ENCODE peak calls at places on chromosomes 3 and 15, in six cellular contexts. One of them, this sample, is unnamed. For H3K27me3, the result is how much of the 10 kb centered on the place peaks cover.

GRCh38 chr3:42880183-42880582 is 4.5 kb upstream of the CYP8B1 start:
- DNase-seq in BE2C: no peak
- DNase-seq in tibial nerve: no peak
- DNase-seq in heart left ventricle: no peak
- DNase-seq in IMR-90: no peak
- DNase-seq in CD8-positive, alpha-beta T cell: no peak
- DNase-seq in this sample: no peak

GRCh38 chr15:57550640-57551039 is 41.1 kb upstream of the MYZAP start:
- DNase-seq in BE2C: no peak
- DNase-seq in IMR-90: no peak
- DNase-seq in CD8-positive, alpha-beta T cell: no peak
- DNase-seq in tibial nerve: peak
- DNase-seq in heart left ventricle: peak
- DNase-seq in this sample: no peak

GRCh38 chr3:158489181-158489580 is 81.8 kb upstream of the MLF1 start:
- DNase-seq in CD8-positive, alpha-beta T cell: no peak
- DNase-seq in BE2C: peak
- DNase-seq in tibial nerve: no peak
- DNase-seq in heart left ventricle: no peak
- DNase-seq in IMR-90: no peak
- DNase-seq in this sample: no peak

GRCh38 chr3:31157028-31157694 is 262.7 kb upstream of the GADL1 start:
- DNase-seq in BE2C: no peak
- DNase-seq in tibial nerve: no peak
- DNase-seq in heart left ventricle: no peak
- DNase-seq in CD8-positive, alpha-beta T cell: no peak
- DNase-seq in IMR-90: no peak
- DNase-seq in this sample: no peak

GRCh38 chr3:42529463-42529862 is 27.0 kb downstream of the VIPR1 start:
- DNase-seq in BE2C: no peak
- DNase-seq in heart left ventricle: no peak
- DNase-seq in CD8-positive, alpha-beta T cell: peak
- DNase-seq in tibial nerve: peak
- DNase-seq in IMR-90: no peak
- DNase-seq in this sample: no peak

GRCh38 chr15:85094685-85095084 is 113.0 kb downstream of the PDE8A start:
- DNase-seq in CD8-positive, alpha-beta T cell: no peak
- DNase-seq in heart left ventricle: no peak
- DNase-seq in IMR-90: peak
- DNase-seq in tibial nerve: no peak
- DNase-seq in BE2C: no peak
- DNase-seq in this sample: no peak

GRCh38 chr3:40920041-40920440 is 279.3 kb upstream of the CTNNB1 start:
- DNase-seq in heart left ventricle: no peak
- DNase-seq in IMR-90: no peak
- DNase-seq in CD8-positive, alpha-beta T cell: no peak
- DNase-seq in BE2C: no peak
- DNase-seq in tibial nerve: no peak
- DNase-seq in this sample: no peak

GRCh38 chr3:147390589-147391569 is 15.5 kb downstream of the ZIC4 start:
- DNase-seq in IMR-90: no peak
- DNase-seq in heart left ventricle: no peak
- DNase-seq in tibial nerve: no peak
- DNase-seq in CD8-positive, alpha-beta T cell: no peak
- DNase-seq in BE2C: no peak
- DNase-seq in this sample: no peak

GRCh38 chr15:45242289-45242688 is 9.7 kb upstream of the SLC28A2 start:
- DNase-seq in heart left ventricle: no peak
- DNase-seq in CD8-positive, alpha-beta T cell: no peak
- DNase-seq in IMR-90: no peak
- DNase-seq in tibial nerve: no peak
- DNase-seq in BE2C: no peak
- DNase-seq in this sample: no peak

GRCh38 chr3:39533226-39533625 is 65.7 kb downstream of the MOBP start:
- DNase-seq in IMR-90: no peak
- DNase-seq in BE2C: no peak
- DNase-seq in heart left ventricle: no peak
- DNase-seq in CD8-positive, alpha-beta T cell: no peak
- DNase-seq in tibial nerve: no peak
- DNase-seq in this sample: no peak

GRCh38 chr15:39242345-39242744 is 338.5 kb upstream of the THBS1 start:
- DNase-seq in IMR-90: peak
- DNase-seq in heart left ventricle: peak
- DNase-seq in CD8-positive, alpha-beta T cell: no peak
- DNase-seq in tibial nerve: peak
- DNase-seq in BE2C: no peak
- DNase-seq in this sample: peak

GRCh38 chr3:165837801-165838200 is 578 bp upstream of the BCHE start:
- DNase-seq in tibial nerve: no peak
- DNase-seq in heart left ventricle: no peak
- DNase-seq in CD8-positive, alpha-beta T cell: no peak
- DNase-seq in BE2C: no peak
- DNase-seq in IMR-90: no peak
- DNase-seq in this sample: no peak

GRCh38 chr3:165839296-165840076 is 2.3 kb upstream of the BCHE start:
- DNase-seq in tibial nerve: no peak
- DNase-seq in heart left ventricle: no peak
- DNase-seq in BE2C: no peak
- DNase-seq in CD8-positive, alpha-beta T cell: no peak
- DNase-seq in IMR-90: no peak
- DNase-seq in this sample: no peak

GRCh38 chr3:165835431-165835830 is 1.8 kb downstream of the BCHE start:
- DNase-seq in tibial nerve: no peak
- DNase-seq in heart left ventricle: no peak
- DNase-seq in IMR-90: no peak
- DNase-seq in CD8-positive, alpha-beta T cell: no peak
- DNase-seq in BE2C: no peak
- DNase-seq in this sample: no peak

GRCh38 chr3:165837058-165837525 is at the start of gene BCHE:
- DNase-seq in IMR-90: peak
- DNase-seq in CD8-positive, alpha-beta T cell: no peak
- DNase-seq in tibial nerve: no peak
- DNase-seq in heart left ventricle: peak
- DNase-seq in BE2C: peak
- DNase-seq in this sample: no peak
- H3K4me3 ChIP-seq in IMR-90: no peak
- H3K4me3 ChIP-seq in CD8-positive, alpha-beta T cell: no peak
- H3K4me3 ChIP-seq in tibial nerve: no peak
- H3K4me3 ChIP-seq in heart left ventricle: peak
- H3K4me3 ChIP-seq in BE2C: peak
- H3K4me3 ChIP-seq in this sample: no peak

DNA sequence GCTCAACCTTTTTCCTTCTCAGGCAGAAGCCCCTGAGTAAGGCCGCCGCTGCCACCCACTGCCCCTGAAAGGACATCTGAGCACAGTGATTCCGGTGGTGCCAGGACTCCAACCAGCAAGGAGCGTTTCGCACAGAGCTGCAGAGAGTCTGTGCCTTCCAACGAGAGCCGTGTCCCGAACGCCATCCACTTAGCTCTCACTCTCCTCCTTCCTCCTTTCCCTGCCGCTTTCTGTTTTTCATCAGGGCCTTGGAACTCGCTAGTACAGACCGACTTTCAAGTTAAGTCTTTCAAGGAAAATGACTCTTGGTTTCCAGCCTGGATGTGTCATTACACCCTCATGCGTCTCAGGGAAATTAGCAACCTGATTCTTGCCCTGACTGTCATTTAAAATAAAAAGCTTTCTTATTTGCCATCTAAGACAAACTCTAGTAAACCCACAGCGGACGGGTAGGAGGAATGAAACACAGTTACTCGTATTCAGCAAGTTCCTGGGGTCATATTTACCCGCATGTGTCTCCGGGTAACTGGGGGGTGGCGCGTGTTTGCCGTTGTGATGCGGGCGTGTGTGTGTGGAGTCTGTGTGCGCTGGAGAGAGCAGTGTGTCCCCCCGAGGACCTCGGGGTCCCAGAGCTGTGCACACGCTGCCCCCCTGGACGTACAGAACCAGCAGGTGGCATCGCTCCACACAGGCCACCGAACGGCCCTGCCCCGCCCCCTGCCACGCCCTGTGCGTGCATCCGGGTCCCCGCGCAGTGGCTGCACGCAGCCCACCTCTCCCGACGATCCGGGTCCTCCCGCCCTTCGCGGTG is 30.4 kb upstream of the ALDH1A3 start:
- DNase-seq in IMR-90: peak
- DNase-seq in CD8-positive, alpha-beta T cell: peak
- DNase-seq in BE2C: peak
- DNase-seq in tibial nerve: no peak
- DNase-seq in heart left ventricle: no peak
- DNase-seq in this sample: peak
- TF ChIP-seq CTCF in IMR-90: no peak
- TF ChIP-seq CTCF in CD8-positive, alpha-beta T cell: no peak
- TF ChIP-seq CTCF in BE2C: peak
- TF ChIP-seq CTCF in tibial nerve: peak
- TF ChIP-seq CTCF in heart left ventricle: peak
- TF ChIP-seq CTCF in this sample: peak

DNA sequence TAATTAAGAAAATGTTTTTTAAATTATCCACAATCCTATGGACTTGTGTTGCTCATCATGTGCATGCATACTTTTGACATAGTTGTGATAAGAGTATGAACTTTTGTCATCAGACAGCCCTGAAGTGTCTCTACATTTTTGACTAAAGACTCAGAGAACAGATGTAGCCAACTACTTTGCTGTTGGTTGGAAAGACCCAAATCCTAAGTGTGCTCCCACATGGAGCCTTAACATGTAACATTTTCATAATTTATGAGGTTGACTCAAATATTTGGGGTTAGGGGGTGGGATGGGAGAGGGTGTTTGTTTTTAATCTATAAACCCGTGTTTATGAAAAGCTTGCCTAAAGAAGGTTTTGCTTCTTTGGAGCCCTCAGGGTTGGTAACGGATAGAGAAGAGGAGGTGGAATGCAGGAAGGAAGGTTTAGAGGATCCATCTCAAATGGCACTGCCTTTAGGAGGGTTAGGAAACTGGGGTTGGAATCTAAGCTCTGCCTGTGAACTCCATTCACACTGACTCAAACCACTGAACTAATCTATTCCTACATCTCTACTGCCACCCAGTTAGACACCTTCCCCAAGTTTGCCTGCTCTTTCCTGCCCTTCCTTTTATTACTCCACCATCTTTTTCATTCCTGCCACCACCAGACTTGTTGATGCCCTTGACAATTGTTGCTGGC is 3.7 kb downstream of the BOC start:
- DNase-seq in heart left ventricle: no peak
- DNase-seq in tibial nerve: no peak
- DNase-seq in CD8-positive, alpha-beta T cell: no peak
- DNase-seq in IMR-90: peak
- DNase-seq in BE2C: no peak
- DNase-seq in this sample: peak
- H3K27me3 ChIP-seq in heart left ventricle: under half
- H3K27me3 ChIP-seq in tibial nerve: under half
- H3K27me3 ChIP-seq in CD8-positive, alpha-beta T cell: under half
- H3K27me3 ChIP-seq in IMR-90: under half
- H3K27me3 ChIP-seq in BE2C: under half
- H3K27me3 ChIP-seq in this sample: under half

DNA sequence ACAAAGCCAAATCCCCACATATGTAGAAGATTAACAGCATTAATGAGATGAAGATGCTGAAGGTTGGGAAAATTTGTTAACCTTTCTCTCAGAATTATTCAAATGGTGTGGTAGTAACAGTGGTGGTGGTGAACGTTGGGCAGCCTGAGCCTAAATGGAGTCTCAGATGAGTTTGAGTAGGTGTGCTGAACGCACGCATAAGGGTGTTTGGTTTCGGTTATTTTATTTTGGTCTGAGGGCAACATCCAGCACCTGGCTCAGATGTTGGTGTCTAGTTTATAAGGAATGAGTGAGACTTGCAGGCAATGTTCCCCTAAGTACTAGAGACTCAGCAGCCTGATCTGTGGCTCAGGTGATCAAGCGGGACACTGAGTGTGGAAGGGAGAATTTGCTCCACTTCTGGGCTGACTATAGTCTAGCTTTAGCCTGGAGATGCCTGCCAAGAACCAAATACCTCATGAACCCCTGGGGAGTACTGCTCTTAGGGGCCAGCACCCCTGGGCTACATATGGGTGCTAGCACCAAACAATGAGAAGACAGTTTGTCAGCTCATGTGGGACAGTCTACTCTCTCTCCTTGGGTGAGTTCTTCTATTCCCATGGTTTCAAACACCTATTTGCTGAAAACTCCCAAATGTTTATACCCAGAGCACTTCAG is 39.5 kb upstream of the ATP2C1 start:
- DNase-seq in tibial nerve: no peak
- DNase-seq in IMR-90: no peak
- DNase-seq in heart left ventricle: no peak
- DNase-seq in BE2C: no peak
- DNase-seq in CD8-positive, alpha-beta T cell: no peak
- DNase-seq in this sample: no peak
- H3K4me3 ChIP-seq in tibial nerve: no peak
- H3K4me3 ChIP-seq in IMR-90: no peak
- H3K4me3 ChIP-seq in heart left ventricle: no peak
- H3K4me3 ChIP-seq in BE2C: no peak
- H3K4me3 ChIP-seq in CD8-positive, alpha-beta T cell: no peak
- H3K4me3 ChIP-seq in this sample: no peak

GRCh38 chr15:100910119-100910518 is 9.0 kb upstream of the LRRK1 start:
- DNase-seq in heart left ventricle: no peak
- DNase-seq in IMR-90: no peak
- DNase-seq in tibial nerve: no peak
- DNase-seq in BE2C: no peak
- DNase-seq in CD8-positive, alpha-beta T cell: no peak
- DNase-seq in this sample: no peak
- TF ChIP-seq CTCF in heart left ventricle: peak
- TF ChIP-seq CTCF in IMR-90: no peak
- TF ChIP-seq CTCF in tibial nerve: no peak
- TF ChIP-seq CTCF in BE2C: peak
- TF ChIP-seq CTCF in CD8-positive, alpha-beta T cell: no peak
- TF ChIP-seq CTCF in this sample: peak

GRCh38 chr3:46576386-46576785 is 10.3 kb upstream of the LRRC2 start:
- DNase-seq in heart left ventricle: no peak
- DNase-seq in BE2C: no peak
- DNase-seq in IMR-90: no peak
- DNase-seq in CD8-positive, alpha-beta T cell: no peak
- DNase-seq in tibial nerve: no peak
- DNase-seq in this sample: no peak
- H3K27me3 ChIP-seq in heart left ventricle: under half
- H3K27me3 ChIP-seq in BE2C: under half
- H3K27me3 ChIP-seq in IMR-90: under half
- H3K27me3 ChIP-seq in CD8-positive, alpha-beta T cell: under half
- H3K27me3 ChIP-seq in tibial nerve: under half
- H3K27me3 ChIP-seq in this sample: under half

GRCh38 chr3:132596816-132597433 is at the start of gene ACKR4:
- DNase-seq in BE2C: no peak
- DNase-seq in IMR-90: no peak
- DNase-seq in heart left ventricle: no peak
- DNase-seq in CD8-positive, alpha-beta T cell: no peak
- DNase-seq in tibial nerve: no peak
- DNase-seq in this sample: no peak
- H3K4me3 ChIP-seq in BE2C: no peak
- H3K4me3 ChIP-seq in IMR-90: no peak
- H3K4me3 ChIP-seq in heart left ventricle: peak
- H3K4me3 ChIP-seq in CD8-positive, alpha-beta T cell: no peak
- H3K4me3 ChIP-seq in tibial nerve: no peak
- H3K4me3 ChIP-seq in this sample: peak